ENCODE peak calls at places on chromosome 9, in nine cellular contexts. R is stimulated activated CD8-positive, alpha-beta memory T cell treated with anti-CD3 and anti-CD28 coated beads, Interleukin-4, amount 100 ng/mL, for 24 hours; O is cerebellar cortex; D is EL; J is A549; N is tibial artery; W is fibroblast of the conjunctiva; A is NCI-H69; H is NCI-H526. C is an unnamed sample.

GRCh38 chr9:95733687-95734659 is 141.5 kb upstream of the ERCC6L2 start:
- DNase-seq in R (no peak), O (no peak), D (no peak), J (no peak), N (no peak), W (no peak), A (no peak), H (no peak), C (no peak)

GRCh38 chr9:114460513-114461225 is 44.6 kb downstream of the WHRN start:
- DNase-seq in R (no peak), O (no peak), D (no peak), J (no peak), N (no peak), W (no peak), A (peak), H (no peak), C (no peak)

GRCh38 chr9:108882052-108882888 is 20.2 kb downstream of the ACTL7A start:
- DNase-seq in R (no peak), O (no peak), D (no peak), J (no peak), N (no peak), W (no peak), A (no peak), H (no peak), C (no peak)

GRCh38 chr9:121997791-121998190 is 95.3 kb downstream of the TTLL11 start:
- DNase-seq in R (no peak), O (no peak), D (no peak), J (no peak), N (no peak), W (no peak), A (peak), H (no peak), C (no peak)

GRCh38 chr9:599933-600461 is 241.5 kb upstream of the DMRT1 start:
- DNase-seq in R (no peak), O (no peak), D (no peak), J (no peak), N (no peak), W (no peak), A (no peak), H (no peak), C (no peak)

GRCh38 chr9:17322882-17323864 is 188.3 kb downstream of the CNTLN start:
- DNase-seq in R (no peak), O (no peak), D (no peak), J (no peak), N (no peak), W (no peak), A (peak), H (no peak), C (no peak)

GRCh38 chr9:23322392-23322791 is 503.6 kb downstream of the ELAVL2 start:
- DNase-seq in R (no peak), O (no peak), D (no peak), J (no peak), N (no peak), W (no peak), A (peak), H (peak), C (no peak)

GRCh38 chr9:121360975-121361374 is 9.1 kb downstream of the STOM start:
- DNase-seq in R (no peak), O (no peak), D (peak), J (no peak), N (no peak), W (peak), A (no peak), H (no peak), C (no peak)

GRCh38 chr9:91734371-91734981 is 215.6 kb downstream of the ROR2 start:
- DNase-seq in R (peak), O (peak), D (peak), J (peak), N (peak), W (peak), A (peak), H (peak), C (no peak)

GRCh38 chr9:77598510-77598909 is 49.6 kb downstream of the GNA14 start:
- DNase-seq in R (no peak), O (no peak), D (peak), J (no peak), N (no peak), W (peak), A (peak), H (no peak), C (no peak)

GRCh38 chr9:124017929-124018730 is 6.6 kb downstream of the LHX2 start:
- DNase-seq in R (no peak), O (no peak), D (no peak), J (no peak), N (no peak), W (no peak), A (peak), H (no peak), C (no peak)

GRCh38 chr9:4796988-4797956 is 4.5 kb downstream of the RCL1 start:
- DNase-seq in R (no peak), O (peak), D (peak), J (peak), N (no peak), W (no peak), A (peak), H (peak), C (no peak)

GRCh38 chr9:96599298-96599697 is 20.3 kb downstream of the CDC14B start:
- DNase-seq in R (no peak), O (no peak), D (peak), J (no peak), N (no peak), W (no peak), A (no peak), H (no peak), C (no peak)

GRCh38 chr9:2354216-2354615 is 267.4 kb upstream of the VLDLR start:
- DNase-seq in R (no peak), O (no peak), D (no peak), J (no peak), N (no peak), W (no peak), A (no peak), H (no peak), C (no peak)

GRCh38 chr9:91221332-91221731 is 140.4 kb downstream of the AUH start:
- DNase-seq in R (no peak), O (no peak), D (no peak), J (no peak), N (no peak), W (no peak), A (no peak), H (no peak), C (no peak)

GRCh38 chr9:121317737-121318630 is 50.0 kb downstream of the GSN start:
- DNase-seq in R (no peak), O (no peak), D (no peak), J (no peak), N (peak), W (no peak), A (no peak), H (no peak), C (no peak)

GRCh38 chr9:94767331-94768099 is 41.0 kb downstream of the AOPEP start:
- DNase-seq in R (no peak), O (no peak), D (peak), J (no peak), N (no peak), W (no peak), A (no peak), H (no peak), C (no peak)

GRCh38 chr9:136596219-136596616 is 50.4 kb upstream of the NOTCH1 start:
- DNase-seq in R (no peak), O (no peak), D (no peak), J (no peak), N (no peak), W (no peak), A (no peak), H (peak), C (no peak)

GRCh38 chr9:125867752-125868400 is 120.7 kb downstream of the PBX3 start:
- DNase-seq in R (no peak), O (no peak), D (no peak), J (no peak), N (no peak), W (no peak), A (peak), H (no peak), C (no peak)

GRCh38 chr9:119905706-119906105 is 536.5 kb upstream of the BRINP1 start:
- DNase-seq in R (no peak), O (no peak), D (no peak), J (no peak), N (no peak), W (no peak), A (peak), H (no peak), C (no peak)